ENCODE peak calls at places on chromosomes 5 and 9, in five cellular contexts. Z is amniotic stem cell; F is heart left ventricle; J is stimulated activated CD8-positive, alpha-beta memory T cell treated with anti-CD3 and anti-CD28 coated beads, Interleukin-4, amount 100 ng/mL, for 1 hour; H is T-helper 1 cell. B is an unnamed sample.
A peak's percentile ranks its signal among the peaks of the same experiment; 100 is the strongest.

GRCh38 chr5:177494356-177495195 is 2.8 kb downstream of the PDLIM7 start:
- DNase-seq in H (no peak), F (peak; percentile 78), J (no peak), Z (peak; percentile 89), B (no peak)

GRCh38 chr5:39255406-39255805 is 36.0 kb upstream of the FYB1 start:
- DNase-seq in H (no peak), J (no peak), Z (no peak), F (no peak), B (no peak)

GRCh38 chr5:155508673-155509072 is 495.1 kb downstream of the KIF4B start:
- DNase-seq in Z (no peak), H (no peak), F (no peak), J (no peak), B (no peak)

GRCh38 chr5:114332493-114332892 is 29.4 kb upstream of the KCNN2 start:
- DNase-seq in F (no peak), J (no peak), H (no peak), Z (no peak), B (no peak)

GRCh38 chr9:81964216-81965171 is 21.2 kb downstream of the SPATA31D3 start:
- DNase-seq in F (no peak), J (no peak), Z (no peak), H (no peak), B (no peak)

GRCh38 chr5:131081371-131081770 is 83.7 kb downstream of the HINT1 start:
- DNase-seq in F (no peak), J (no peak), Z (no peak), H (no peak), B (no peak)

GRCh38 chr9:76082062-76082461 is 191.6 kb downstream of the PCSK5 start:
- DNase-seq in H (no peak), F (no peak), J (no peak), Z (no peak), B (no peak)

GRCh38 chr5:169115725-169116124 is 185.2 kb downstream of the SLIT3 start:
- DNase-seq in Z (no peak), F (no peak), J (no peak), H (no peak), B (no peak)

GRCh38 chr5:103258957-103259704 is 568 bp downstream of the MACIR start:
- DNase-seq in Z (no peak), F (peak; percentile 45), H (peak; percentile 48), J (peak; percentile 14), B (no peak)

GRCh38 chr5:137735531-137736284 is at the start of gene KLHL3:
- DNase-seq in H (peak; percentile 11), F (peak; percentile 46), Z (no peak), J (no peak), B (no peak)

GRCh38 chr9:132609829-132610228 is 27.4 kb downstream of the BARHL1 start:
- DNase-seq in F (no peak), H (no peak), J (no peak), Z (no peak), B (no peak)

GRCh38 chr9:72297516-72297915 is 67.5 kb downstream of the ZFAND5 start:
- DNase-seq in Z (no peak), H (no peak), J (no peak), F (no peak), B (no peak)

GRCh38 chr9:112348257-112348992 is 15.0 kb upstream of the PTBP3 start:
- DNase-seq in Z (peak; percentile 27), F (peak; percentile 82), J (peak; percentile 22), H (peak; percentile 55), B (peak; percentile 75)

GRCh38 chr9:107866912-107867311 is 377.3 kb upstream of the KLF4 start:
- DNase-seq in J (no peak), H (no peak), Z (no peak), F (no peak), B (no peak)

GRCh38 chr5:16934123-16934522 is 2.0 kb downstream of the MYO10 start:
- DNase-seq in H (no peak), F (peak; percentile 54), Z (peak; percentile 43), J (no peak), B (no peak)

GRCh38 chr5:87300744-87301143 is 33.1 kb downstream of the RASA1 start:
- DNase-seq in J (no peak), H (no peak), Z (peak; percentile 92), F (no peak), B (no peak)

GRCh38 chr5:77239126-77239741 is 28.8 kb downstream of the PDE8B start:
- DNase-seq in H (no peak), Z (no peak), F (no peak), J (no peak), B (no peak)

GRCh38 chr5:133977161-133977787 is 8.8 kb upstream of the C5orf15 start:
- DNase-seq in F (no peak), Z (no peak), H (no peak), J (no peak), B (peak; percentile 41)

GRCh38 chr5:141732417-141732816 is 50.4 kb upstream of the ARAP3 start:
- DNase-seq in H (no peak), J (no peak), Z (no peak), F (no peak), B (no peak)

GRCh38 chr9:36191290-36191645 is 547 bp downstream of the CLTA start:
- DNase-seq in F (peak; percentile 31), H (peak; percentile 37), J (peak; percentile 18), Z (no peak), B (peak; percentile 13)

GRCh38 chr9:72635197-72635596 is 113.8 kb downstream of the TMC1 start:
- DNase-seq in J (no peak), H (no peak), F (no peak), Z (no peak), B (peak; percentile 40)

GRCh38 chr5:139275536-139276297 is 17.8 kb upstream of the MATR3 start:
- DNase-seq in Z (no peak), F (no peak), J (no peak), H (no peak), B (no peak)

GRCh38 chr5:147906326-147907095 is at the start of gene C5orf46:
- DNase-seq in H (no peak), F (no peak), J (no peak), Z (no peak), B (no peak)

GRCh38 chr9:14524881-14525515 is 168.2 kb downstream of the ZDHHC21 start:
- DNase-seq in J (no peak), F (no peak), H (no peak), Z (no peak), B (no peak)

GRCh38 chr9:126676685-126677143 is 63.0 kb downstream of the LMX1B start:
- DNase-seq in J (no peak), H (no peak), Z (no peak), F (no peak), B (no peak)

GRCh38 chr5:138668451-138668850 is 84.8 kb upstream of the CTNNA1 start:
- DNase-seq in Z (no peak), H (peak; percentile 16), J (no peak), F (peak; percentile 67), B (no peak)

GRCh38 chr5:115461506-115462290 is 82.9 kb downstream of the FEM1C start:
- DNase-seq in J (no peak), H (no peak), Z (peak; percentile 34), F (no peak), B (no peak)

GRCh38 chr5:107519900-107520354 is 150.8 kb downstream of the EFNA5 start:
- DNase-seq in J (no peak), H (no peak), Z (no peak), F (no peak), B (no peak)

GRCh38 chr5:90112293-90112692 is 297.3 kb downstream of the CETN3 start:
- DNase-seq in Z (no peak), J (no peak), F (no peak), H (no peak), B (no peak)

GRCh38 chr9:21569721-21570120 is 87.6 kb upstream of the IFNE start:
- DNase-seq in J (no peak), H (no peak), Z (no peak), F (no peak), B (no peak)

GRCh38 chr9:33467526-33467925 is 6.2 kb downstream of the NOL6 start:
- DNase-seq in Z (no peak), J (no peak), F (no peak), H (no peak), B (no peak)

GRCh38 chr5:132754947-132755346 is 7.7 kb downstream of the CCNI2 start:
- DNase-seq in F (no peak), Z (no peak), H (no peak), J (no peak), B (no peak)

GRCh38 chr5:136028782-136029742 is at the start of gene TGFBI:
- DNase-seq in H (peak; percentile 9), F (peak; percentile 81), J (no peak), Z (no peak), B (no peak)

GRCh38 chr5:36573441-36573840 is 33.0 kb upstream of the SLC1A3 start:
- DNase-seq in J (no peak), H (no peak), F (no peak), Z (no peak), B (no peak)

GRCh38 chr5:141756196-141756595 is 74.2 kb upstream of the ARAP3 start:
- DNase-seq in F (no peak), J (no peak), Z (no peak), H (no peak), B (no peak)

GRCh38 chr9:99103909-99104458 is 929 bp upstream of the TGFBR1 start:
- DNase-seq in Z (no peak), J (no peak), F (peak; percentile 38), H (no peak), B (no peak)

GRCh38 chr9:38431101-38431500 is 6.8 kb upstream of the IGFBPL1 start:
- DNase-seq in Z (no peak), J (no peak), H (no peak), F (no peak), B (no peak)

GRCh38 chr5:18805376-18805775 is 1171.1 kb downstream of the TAF11L14 start:
- DNase-seq in Z (no peak), H (no peak), J (no peak), F (no peak), B (no peak)

GRCh38 chr9:37787059-37787458 is 2.2 kb upstream of the EXOSC3 start:
- DNase-seq in H (no peak), J (no peak), F (no peak), Z (no peak), B (no peak)

GRCh38 chr9:82252116-82252515 is 263.5 kb downstream of the SPATA31D1 start:
- DNase-seq in F (no peak), J (no peak), Z (no peak), H (no peak), B (no peak)

B was measured in GM12864.